ENCODE peak calls at places on chromosomes 13 and 19, in ten cellular contexts. Z is stimulated activated CD8-positive, alpha-beta memory T cell treated with anti-CD3 and anti-CD28 coated beads, Interleukin-2, amount 100 ng/mL, for 48 hours; P is NCI-H82; L is substantia nigra; N is hypothalamus; R is NCI-H1048; S is RPMI8226; K is GM03348; E is HT1080; U is colonic mucosa. O is an unnamed sample.

GRCh38 chr13:79385694-79386093 is 20.4 kb downstream of the RBM26 start:
- DNase-seq in Z (no peak), P (no peak), L (no peak), N (no peak), R (no peak), S (peak), K (no peak), E (peak), U (no peak), O (no peak)

GRCh38 chr19:2578911-2579677 is 103.2 kb downstream of the GADD45B start:
- DNase-seq in Z (peak), P (peak), L (peak), N (peak), R (no peak), S (peak), K (peak), E (peak), U (peak), O (peak)

GRCh38 chr19:934865-935422 is 9.1 kb downstream of the ARID3A start:
- DNase-seq in Z (no peak), P (no peak), L (peak), N (peak), R (no peak), S (no peak), K (peak), E (no peak), U (peak), O (peak)

GRCh38 chr13:40983269-40983668 is 35.8 kb downstream of the ELF1 start:
- DNase-seq in Z (no peak), P (peak), L (no peak), N (no peak), R (no peak), S (no peak), K (no peak), E (no peak), U (no peak), O (no peak)

GRCh38 chr13:44243198-44243852 is 130.3 kb upstream of the SERP2 start:
- DNase-seq in Z (peak), P (peak), L (peak), N (peak), R (no peak), S (peak), K (no peak), E (peak), U (no peak), O (no peak)

GRCh38 chr13:34654203-34654602 is 287.9 kb upstream of the NBEA start:
- DNase-seq in Z (no peak), P (no peak), L (no peak), N (no peak), R (no peak), S (no peak), K (peak), E (peak), U (no peak), O (no peak)

GRCh38 chr13:29858231-29858630 is 7.8 kb upstream of the UBL3 start:
- DNase-seq in Z (no peak), P (peak), L (no peak), N (no peak), R (no peak), S (no peak), K (no peak), E (no peak), U (no peak), O (no peak)

GRCh38 chr13:91557328-91557727 is 158.9 kb downstream of the GPC5 start:
- DNase-seq in Z (no peak), P (no peak), L (no peak), N (no peak), R (no peak), S (no peak), K (no peak), E (peak), U (no peak), O (no peak)

GRCh38 chr19:47779524-47780214 is 1.2 kb downstream of the SELENOW start:
- DNase-seq in Z (no peak), P (no peak), L (no peak), N (no peak), R (no peak), S (no peak), K (peak), E (no peak), U (peak), O (peak)

GRCh38 chr13:105569816-105570215 is 965.6 kb downstream of the EFNB2 start:
- DNase-seq in Z (no peak), P (no peak), L (no peak), N (no peak), R (no peak), S (no peak), K (no peak), E (no peak), U (no peak), O (no peak)

GRCh38 chr19:44745386-44745831 is 3.1 kb upstream of the BCL3 start:
- DNase-seq in Z (no peak), P (peak), L (no peak), N (no peak), R (no peak), S (no peak), K (peak), E (peak), U (peak), O (peak)

GRCh38 chr13:103386341-103386740 is 320.1 kb upstream of the SLC10A2 start:
- DNase-seq in Z (no peak), P (no peak), L (no peak), N (no peak), R (no peak), S (no peak), K (no peak), E (peak), U (no peak), O (no peak)

GRCh38 chr13:106689906-106690305 is 122.0 kb upstream of the ARGLU1 start:
- DNase-seq in Z (no peak), P (no peak), L (no peak), N (no peak), R (no peak), S (no peak), K (no peak), E (no peak), U (no peak), O (no peak)

GRCh38 chr19:5364674-5365073 is 24.1 kb upstream of the PTPRS start:
- DNase-seq in Z (no peak), P (no peak), L (no peak), N (no peak), R (no peak), S (no peak), K (no peak), E (no peak), U (no peak), O (no peak)

GRCh38 chr13:33931397-33931987 is 113.5 kb downstream of the RFC3 start:
- DNase-seq in Z (no peak), P (peak), L (no peak), N (no peak), R (no peak), S (peak), K (peak), E (peak), U (no peak), O (peak)

GRCh38 chr13:89066868-89067466 is 1395.8 kb downstream of the SLITRK5 start:
- DNase-seq in Z (no peak), P (peak), L (no peak), N (no peak), R (peak), S (peak), K (no peak), E (peak), U (peak), O (peak)

GRCh38 chr19:6092329-6093286 is 17.7 kb downstream of the RFX2 start:
- DNase-seq in Z (no peak), P (no peak), L (no peak), N (peak), R (no peak), S (peak), K (peak), E (peak), U (peak), O (peak)

GRCh38 chr19:6802336-6803035 is 30.0 kb downstream of the VAV1 start:
- DNase-seq in Z (peak), P (no peak), L (no peak), N (no peak), R (no peak), S (peak), K (no peak), E (peak), U (peak), O (peak)

GRCh38 chr19:28424041-28424440 is 788.9 kb downstream of the UQCRFS1 start:
- DNase-seq in Z (no peak), P (no peak), L (no peak), N (no peak), R (no peak), S (no peak), K (no peak), E (no peak), U (no peak), O (no peak)

GRCh38 chr19:41311072-41311471 is 1.1 kb downstream of the CCDC97 start:
- DNase-seq in Z (no peak), P (no peak), L (no peak), N (no peak), R (no peak), S (no peak), K (no peak), E (no peak), U (no peak), O (no peak)

GRCh38 chr13:43293986-43294880 is 270.8 kb downstream of the DNAJC15 start:
- DNase-seq in Z (no peak), P (no peak), L (no peak), N (no peak), R (no peak), S (no peak), K (no peak), E (no peak), U (no peak), O (no peak)

O was measured in small intestine.